ENCODE peak calls at places on chromosomes 12 and 14, in ten cellular contexts. X, Q, Z, M, T, E, J, W, K and A are unnamed samples.
A peak's percentile ranks its signal among the peaks of the same experiment; 100 is the strongest.

GRCh38 chr14:51786227-51786626 is 74.2 kb upstream of the GNG2 start:
- DNase-seq in X (no peak), Q (no peak), Z (no peak), M (no peak), T (no peak), E (no peak), J (no peak), W (no peak), K (no peak), A (no peak)

GRCh38 chr12:92068441-92068840 is 77.2 kb downstream of the BTG1 start:
- DNase-seq in X (no peak), Q (no peak), Z (no peak), M (no peak), T (no peak), E (no peak), J (no peak), W (peak; percentile 52), K (no peak), A (no peak)

GRCh38 chr12:113246478-113247122 is 25.3 kb downstream of the TPCN1 start:
- DNase-seq in X (no peak), Q (no peak), Z (peak; percentile 45), M (no peak), T (no peak), E (peak; percentile 67), J (peak; percentile 76), W (no peak), K (no peak), A (no peak)

GRCh38 chr14:82500222-82500621 is 966.6 kb upstream of the SEL1L start:
- DNase-seq in X (no peak), Q (no peak), Z (no peak), M (no peak), T (no peak), E (no peak), J (no peak), W (no peak), K (no peak), A (no peak)

GRCh38 chr12:21826549-21826940 is 52.0 kb upstream of the KCNJ8 start:
- DNase-seq in X (no peak), Q (no peak), Z (no peak), M (no peak), T (no peak), E (no peak), J (no peak), W (no peak), K (no peak), A (no peak)

GRCh38 chr12:13208533-13209278 is 12.2 kb downstream of the EMP1 start:
- DNase-seq in X (no peak), Q (no peak), Z (no peak), M (no peak), T (no peak), E (no peak), J (no peak), W (peak; percentile 57), K (no peak), A (no peak)

GRCh38 chr14:30874120-30874998 is at the start of gene COCH:
- DNase-seq in X (peak; percentile 17), Q (no peak), Z (peak; percentile 50), M (no peak), T (peak; percentile 18), E (peak; percentile 47), J (peak; percentile 81), W (no peak), K (peak; percentile 84), A (no peak)

GRCh38 chr14:104294983-104295680 is 156.7 kb downstream of the KIF26A start:
- DNase-seq in X (no peak), Q (no peak), Z (no peak), M (no peak), T (no peak), E (peak; percentile 11), J (no peak), W (no peak), K (peak; percentile 70), A (no peak)

GRCh38 chr12:42320796-42321195 is 5.1 kb downstream of the ZCRB1 start:
- DNase-seq in X (no peak), Q (no peak), Z (no peak), M (no peak), T (no peak), E (no peak), J (no peak), W (no peak), K (no peak), A (no peak)

GRCh38 chr12:66143868-66144267 is 13.3 kb upstream of the LLPH start:
- DNase-seq in X (no peak), Q (no peak), Z (no peak), M (no peak), T (no peak), E (no peak), J (no peak), W (no peak), K (no peak), A (no peak)

GRCh38 chr14:44759263-44759662 is 202.5 kb downstream of the KLHL28 start:
- DNase-seq in X (no peak), Q (no peak), Z (no peak), M (no peak), T (no peak), E (no peak), J (no peak), W (no peak), K (no peak), A (no peak)

GRCh38 chr14:99952453-99952852 is 112.8 kb upstream of the EVL start:
- DNase-seq in X (no peak), Q (no peak), Z (no peak), M (no peak), T (no peak), E (no peak), J (no peak), W (no peak), K (no peak), A (no peak)

GRCh38 chr12:31317471-31318397 is 8.2 kb downstream of the SINHCAF start:
- DNase-seq in X (no peak), Q (no peak), Z (no peak), M (no peak), T (no peak), E (no peak), J (no peak), W (peak; percentile 47), K (no peak), A (no peak)

GRCh38 chr12:105944628-105945027 is 194.1 kb downstream of the NUAK1 start:
- DNase-seq in X (no peak), Q (no peak), Z (no peak), M (no peak), T (no peak), E (no peak), J (no peak), W (no peak), K (no peak), A (no peak)

GRCh38 chr14:75259946-75260545 is 18.6 kb upstream of the FOS start:
- DNase-seq in X (no peak), Q (no peak), Z (no peak), M (no peak), T (no peak), E (no peak), J (no peak), W (no peak), K (no peak), A (no peak)

GRCh38 chr14:75946785-75947184 is 35.0 kb downstream of the TGFB3 start:
- DNase-seq in X (no peak), Q (no peak), Z (no peak), M (no peak), T (no peak), E (no peak), J (no peak), W (no peak), K (no peak), A (no peak)

GRCh38 chr12:132490481-132491348 is 764 bp downstream of the FBRSL1 start:
- DNase-seq in X (no peak), Q (no peak), Z (no peak), M (no peak), T (no peak), E (no peak), J (peak; percentile 92), W (no peak), K (no peak), A (no peak)

GRCh38 chr14:73153272-73153671 is 17.0 kb downstream of the PSEN1 start:
- DNase-seq in X (no peak), Q (no peak), Z (no peak), M (no peak), T (no peak), E (no peak), J (no peak), W (no peak), K (no peak), A (no peak)

GRCh38 chr12:70059373-70059772 is 183.9 kb upstream of the CNOT2 start:
- DNase-seq in X (no peak), Q (no peak), Z (no peak), M (no peak), T (no peak), E (no peak), J (no peak), W (peak; percentile 8), K (no peak), A (no peak)

GRCh38 chr12:108691154-108691994 is 39.9 kb downstream of the CORO1C start:
- DNase-seq in X (peak; percentile 96), Q (peak; percentile 96), Z (peak; percentile 80), M (peak; percentile 99), T (peak; percentile 95), E (peak; percentile 93), J (peak; percentile 92), W (peak; percentile 99), K (peak; percentile 94), A (peak; percentile 97)
- TF ChIP-seq CTCF in X (peak; percentile 57), Q (peak; percentile 34), Z (peak; percentile 39), M (peak; percentile 23), T (peak; percentile 37), E (peak; percentile 36), J (peak; percentile 64), W (peak; percentile 40), K (peak; percentile 18), A (no peak)

DNA sequence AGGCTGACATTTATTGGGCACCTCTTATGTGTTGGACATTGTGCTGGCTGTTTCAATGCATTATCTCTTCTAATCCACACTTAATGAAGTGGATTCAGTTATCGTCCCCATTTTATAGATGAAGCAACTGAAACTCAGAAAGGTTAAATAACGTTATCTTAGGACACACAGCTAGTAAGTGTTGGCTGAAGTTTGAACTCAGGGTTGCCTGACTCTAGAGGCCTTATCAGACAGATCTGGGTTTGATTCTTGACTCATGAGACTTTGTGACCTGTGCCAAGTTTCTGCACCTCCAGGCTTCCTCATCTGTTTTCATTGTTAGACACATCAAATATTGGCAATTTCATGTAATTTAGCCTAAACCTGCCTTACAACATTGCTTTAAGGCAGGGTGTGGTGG is 18.2 kb upstream of the IRF2BPL start:
- DNase-seq in X (no peak), Q (no peak), Z (no peak), M (no peak), T (no peak), E (no peak), J (no peak), W (no peak), K (no peak), A (no peak)
- H3K27ac ChIP-seq in X (peak overlapping the region; percentile 95), Q (peak overlapping the region; percentile 52), Z (peak overlapping the region; percentile 91), M (peak overlapping the region; percentile 91), T (peak overlapping the region; percentile 93), E (no peak overlapping the region), J (no peak overlapping the region), W (no peak overlapping the region), K (no peak overlapping the region), A (peak overlapping the region; percentile 98)

GRCh38 chr12:120265203-120265482 is 387 bp downstream of the PXN start:
- DNase-seq in X (peak; percentile 18), Q (no peak), Z (no peak), M (no peak), T (no peak), E (no peak), J (no peak), W (no peak), K (no peak), A (no peak)
- H3K4me1 ChIP-seq in X (peaks cover 51% of the 10 kb centered on the region), Q (peaks cover 36% of the 10 kb centered on the region), Z (peaks cover 61% of the 10 kb centered on the region), M (no peaks in the 10 kb centered on the region), T (peaks cover 51% of the 10 kb centered on the region), E (no peaks in the 10 kb centered on the region), J (peaks cover 71% of the 10 kb centered on the region), W (peaks cover 11% of the 10 kb centered on the region), K (peaks cover 68% of the 10 kb centered on the region), A (peaks cover 54% of the 10 kb centered on the region)

GRCh38 chr14:38693423-38693822 is 409.6 kb downstream of the SEC23A start:
- DNase-seq in X (no peak), Q (no peak), Z (no peak), M (no peak), T (no peak), E (no peak), J (no peak), W (no peak), K (no peak), A (no peak)
- TF ChIP-seq CTCF in X (no peak), Q (no peak), Z (no peak), M (no peak), T (no peak), E (no peak), J (no peak), W (no peak), K (no peak), A (no peak)